ENCODE peak calls at places on chromosome 3, in nine cellular contexts. J is tibial artery; K is activated T-cell treated with anti-CD3 and anti-CD28 coated beads for 1 hour; F is activated CD8-positive, alpha-beta memory T cell treated with anti-CD3 and anti-CD28 coated beads, Interleukin-2, amount 10 ng/mL, durations not matched to agents 7 days and 5 days; Y is heart right ventricle; W is RWPE1; E is PC-9; U is NCI-H460; B is CD8-positive, alpha-beta memory T cell. T is an unnamed sample.

GRCh38 chr3:84904212-84904611 is 54.6 kb upstream of the CADM2 start:
- DNase-seq in Y (no peak), E (no peak), B (no peak), U (no peak), J (no peak), W (no peak), F (no peak), K (no peak), T (no peak)

GRCh38 chr3:11582123-11582968 is 61.4 kb downstream of the VGLL4 start:
- DNase-seq in U (no peak), J (peak), K (no peak), Y (peak), W (peak), B (no peak), F (no peak), E (no peak), T (no peak)

GRCh38 chr3:40620151-40620550 is 95.4 kb downstream of the ZNF621 start:
- DNase-seq in W (no peak), B (no peak), U (no peak), K (no peak), E (no peak), Y (no peak), J (no peak), F (no peak), T (no peak)

GRCh38 chr3:100047455-100048141 is 66.7 kb downstream of the FILIP1L start:
- DNase-seq in B (no peak), E (peak), F (no peak), W (peak), J (no peak), Y (peak), K (no peak), U (no peak), T (no peak)

GRCh38 chr3:134602440-134602814 is 48.4 kb downstream of the KY start:
- DNase-seq in J (no peak), U (no peak), Y (no peak), E (no peak), K (no peak), W (no peak), F (peak), B (no peak), T (no peak)

GRCh38 chr3:11734-12133 is 184.8 kb upstream of the CHL1 start:
- DNase-seq in E (no peak), F (no peak), U (no peak), Y (no peak), J (no peak), K (no peak), B (no peak), W (peak), T (no peak)

GRCh38 chr3:58521002-58521670 is 15.9 kb downstream of the ACOX2 start:
- DNase-seq in B (no peak), K (no peak), W (no peak), U (no peak), E (no peak), F (no peak), Y (no peak), J (no peak), T (no peak)

GRCh38 chr3:47583320-47584075 is 4.8 kb upstream of the CSPG5 start:
- DNase-seq in W (no peak), U (no peak), J (no peak), K (no peak), E (no peak), F (no peak), B (no peak), Y (no peak), T (no peak)

GRCh38 chr3:18208856-18209255 is 216.3 kb downstream of the SATB1 start:
- DNase-seq in Y (no peak), U (no peak), F (no peak), K (no peak), E (no peak), B (no peak), J (no peak), W (no peak), T (no peak)

GRCh38 chr3:52237659-52238172 is 1.2 kb downstream of the TWF2 start:
- DNase-seq in K (no peak), F (no peak), Y (peak), E (peak), J (peak), B (no peak), U (peak), W (peak), T (no peak)

GRCh38 chr3:79358327-79358726 is 409.5 kb downstream of the ROBO1 start:
- DNase-seq in W (no peak), F (no peak), Y (no peak), B (no peak), K (no peak), U (no peak), J (no peak), E (no peak), T (no peak)

GRCh38 chr3:29164825-29165224 is 116.0 kb upstream of the RBMS3 start:
- DNase-seq in B (no peak), W (no peak), K (no peak), J (no peak), F (no peak), Y (no peak), E (no peak), U (no peak), T (no peak)

GRCh38 chr3:46427929-46428833 is 21.1 kb downstream of the CCRL2 start:
- DNase-seq in K (no peak), W (no peak), J (no peak), B (no peak), F (no peak), E (no peak), Y (peak), U (no peak), T (no peak)

GRCh38 chr3:35666893-35667292 is 27.6 kb downstream of the ARPP21 start:
- DNase-seq in J (no peak), W (no peak), E (no peak), K (no peak), Y (no peak), B (no peak), U (no peak), F (no peak), T (no peak)